ENCODE peak calls at places on chromosomes 4 and X, in seven cellular contexts. U is SK-N-DZ, R is testis, A is EH, Q is KBM-7, B is choroid plexus epithelial cell, H is tibial artery. Z is an unnamed sample.

GRCh38 chr4:8391972-8392371 is 48.6 kb downstream of the ACOX3 start:
- DNase-seq in R (peak), H (peak), A (peak), Q (no peak), B (peak), U (no peak), Z (no peak)

GRCh38 chrX:137771537-137771936 is 205.6 kb downstream of the ZIC3 start:
- DNase-seq in U (no peak), H (no peak), R (no peak), Q (no peak), A (no peak), B (no peak), Z (no peak)

GRCh38 chr4:27115221-27115620 is 254.6 kb downstream of the STIM2 start:
- DNase-seq in H (no peak), U (no peak), B (no peak), R (no peak), A (no peak), Q (no peak), Z (no peak)

GRCh38 chr4:76306882-76307669 is 543 bp downstream of the STBD1 start:
- DNase-seq in H (peak), A (peak), Q (peak), U (peak), R (peak), B (peak), Z (peak)

GRCh38 chr4:74682567-74683359 is 111.6 kb downstream of the BTC start:
- DNase-seq in B (peak), A (peak), Q (no peak), R (peak), U (peak), H (no peak), Z (peak)

GRCh38 chr4:82900016-82900334 is 560 bp upstream of the THAP9 start:
- DNase-seq in R (no peak), U (no peak), B (peak), H (no peak), Q (no peak), A (no peak), Z (no peak)

GRCh38 chr4:6425336-6425735 is 47.1 kb downstream of the PPP2R2C start:
- DNase-seq in B (no peak), Q (no peak), A (no peak), H (no peak), U (no peak), R (no peak), Z (no peak)

GRCh38 chr4:147492761-147493160 is 11.9 kb downstream of the EDNRA start:
- DNase-seq in Q (no peak), R (no peak), H (peak), U (no peak), A (peak), B (peak), Z (no peak)

GRCh38 chr4:76059750-76060149 is 14.8 kb upstream of the ART3 start:
- DNase-seq in U (no peak), H (no peak), A (no peak), Q (no peak), R (no peak), B (peak), Z (no peak)

GRCh38 chr4:41012308-41012707 is 202.0 kb downstream of the APBB2 start:
- DNase-seq in U (no peak), A (peak), Q (no peak), R (no peak), B (peak), H (no peak), Z (no peak)

GRCh38 chr4:168550071-168550766 is 53.4 kb downstream of the PALLD start:
- DNase-seq in R (no peak), U (no peak), Q (no peak), H (no peak), A (peak), B (peak), Z (no peak)

GRCh38 chr4:163384434-163384833 is 40.7 kb downstream of the NPY5R start:
- DNase-seq in H (no peak), Q (no peak), R (no peak), U (no peak), B (no peak), A (no peak), Z (no peak)

GRCh38 chr4:187235456-187236170 is 512.0 kb upstream of the FAT1 start:
- DNase-seq in Q (no peak), H (no peak), U (no peak), R (no peak), A (no peak), B (no peak), Z (peak)

GRCh38 chr4:7687006-7687405 is 252.3 kb upstream of the PSAPL1 start:
- DNase-seq in A (no peak), U (no peak), B (no peak), H (no peak), R (no peak), Q (no peak), Z (no peak)

GRCh38 chr4:18938343-18939109 is 917.0 kb upstream of the LCORL start:
- DNase-seq in B (peak), H (no peak), A (no peak), R (no peak), U (no peak), Q (no peak), Z (no peak)

GRCh38 chr4:15469402-15470148 is at the start of gene CC2D2A:
- DNase-seq in Q (peak), R (peak), H (no peak), U (peak), B (peak), A (peak), Z (no peak)

GRCh38 chrX:29518100-29518499 is 697.3 kb upstream of the MAGEB2 start:
- DNase-seq in H (no peak), U (no peak), B (no peak), Q (no peak), R (no peak), A (no peak), Z (no peak)